ENCODE peak calls at places on chromosomes 2 and 18, in four cellular contexts. One of them, this sample, is unnamed. For H3K4me1, the result is how much of the 10 kb centered on the place peaks cover.

GRCh38 chr2:173075781-173076556 is at the start of gene MAP3K20:
- DNase-seq in CD4-positive, alpha-beta memory T cell: peak
- DNase-seq in MM.1S: peak
- DNase-seq in naive thymus-derived CD4-positive, alpha-beta T cell: no peak
- DNase-seq in this sample: no peak

GRCh38 chr2:227614246-227614645 is 394 bp downstream of the SCYGR3 start:
- DNase-seq in CD4-positive, alpha-beta memory T cell: no peak
- DNase-seq in MM.1S: no peak
- DNase-seq in naive thymus-derived CD4-positive, alpha-beta T cell: no peak
- DNase-seq in this sample: no peak

GRCh38 chr2:8027387-8027786 is 654.5 kb upstream of the ID2 start:
- DNase-seq in CD4-positive, alpha-beta memory T cell: no peak
- DNase-seq in MM.1S: no peak
- DNase-seq in naive thymus-derived CD4-positive, alpha-beta T cell: no peak
- DNase-seq in this sample: no peak

GRCh38 chr2:117859532-117859911 is 45.0 kb downstream of the DDX18 start:
- DNase-seq in CD4-positive, alpha-beta memory T cell: no peak
- DNase-seq in MM.1S: no peak
- DNase-seq in naive thymus-derived CD4-positive, alpha-beta T cell: no peak
- DNase-seq in this sample: no peak

GRCh38 chr2:11409184-11409959 is 56.6 kb downstream of the E2F6 start:
- DNase-seq in CD4-positive, alpha-beta memory T cell: no peak
- DNase-seq in MM.1S: no peak
- DNase-seq in naive thymus-derived CD4-positive, alpha-beta T cell: no peak
- DNase-seq in this sample: no peak

GRCh38 chr2:223049356-223049755 is 2.6 kb upstream of the KCNE4 start:
- DNase-seq in CD4-positive, alpha-beta memory T cell: no peak
- DNase-seq in MM.1S: no peak
- DNase-seq in naive thymus-derived CD4-positive, alpha-beta T cell: no peak
- DNase-seq in this sample: no peak

GRCh38 chr18:79461627-79462026 is 65.9 kb downstream of the NFATC1 start:
- DNase-seq in CD4-positive, alpha-beta memory T cell: no peak
- DNase-seq in MM.1S: no peak
- DNase-seq in naive thymus-derived CD4-positive, alpha-beta T cell: no peak
- DNase-seq in this sample: no peak

GRCh38 chr18:24799176-24799575 is 338.7 kb downstream of the HRH4 start:
- DNase-seq in CD4-positive, alpha-beta memory T cell: no peak
- DNase-seq in MM.1S: no peak
- DNase-seq in naive thymus-derived CD4-positive, alpha-beta T cell: no peak
- DNase-seq in this sample: no peak

GRCh38 chr18:7683753-7684152 is 116.6 kb downstream of the PTPRM start:
- DNase-seq in CD4-positive, alpha-beta memory T cell: no peak
- DNase-seq in MM.1S: no peak
- DNase-seq in naive thymus-derived CD4-positive, alpha-beta T cell: no peak
- DNase-seq in this sample: no peak

GRCh38 chr2:233822781-233823730 is 31.3 kb downstream of the HJURP start:
- DNase-seq in CD4-positive, alpha-beta memory T cell: no peak
- DNase-seq in MM.1S: no peak
- DNase-seq in naive thymus-derived CD4-positive, alpha-beta T cell: no peak
- DNase-seq in this sample: no peak

GRCh38 chr18:13558132-13558531 is 168.2 kb downstream of the FAM210A start:
- DNase-seq in CD4-positive, alpha-beta memory T cell: no peak
- DNase-seq in MM.1S: peak
- DNase-seq in naive thymus-derived CD4-positive, alpha-beta T cell: no peak
- DNase-seq in this sample: peak

GRCh38 chr2:236733156-236733555 is 163.5 kb downstream of the ACKR3 start:
- DNase-seq in CD4-positive, alpha-beta memory T cell: no peak
- DNase-seq in MM.1S: no peak
- DNase-seq in naive thymus-derived CD4-positive, alpha-beta T cell: no peak
- DNase-seq in this sample: no peak

GRCh38 chr2:72917138-72917874 is at the start of gene EMX1:
- DNase-seq in CD4-positive, alpha-beta memory T cell: peak
- DNase-seq in MM.1S: peak
- DNase-seq in naive thymus-derived CD4-positive, alpha-beta T cell: no peak
- DNase-seq in this sample: peak

GRCh38 chr2:3377279-3377611 is 373 bp downstream of the EIPR1 start:
- DNase-seq in CD4-positive, alpha-beta memory T cell: no peak
- DNase-seq in MM.1S: peak
- DNase-seq in naive thymus-derived CD4-positive, alpha-beta T cell: no peak
- DNase-seq in this sample: peak

GRCh38 chr2:233010569-233011267 is 2.3 kb downstream of the NGEF start:
- DNase-seq in CD4-positive, alpha-beta memory T cell: no peak
- DNase-seq in MM.1S: no peak
- DNase-seq in naive thymus-derived CD4-positive, alpha-beta T cell: no peak
- DNase-seq in this sample: no peak

GRCh38 chr18:22710628-22711380 is 222.3 kb upstream of the RBBP8 start:
- DNase-seq in CD4-positive, alpha-beta memory T cell: no peak
- DNase-seq in MM.1S: no peak
- DNase-seq in naive thymus-derived CD4-positive, alpha-beta T cell: no peak
- DNase-seq in this sample: no peak

GRCh38 chr18:74194691-74195090 is 46.4 kb downstream of the TIMM21 start:
- DNase-seq in CD4-positive, alpha-beta memory T cell: no peak
- DNase-seq in MM.1S: no peak
- DNase-seq in naive thymus-derived CD4-positive, alpha-beta T cell: no peak
- DNase-seq in this sample: no peak

GRCh38 chr2:46974174-46974573 is 58.6 kb upstream of the MCFD2 start:
- DNase-seq in CD4-positive, alpha-beta memory T cell: no peak
- DNase-seq in MM.1S: no peak
- DNase-seq in naive thymus-derived CD4-positive, alpha-beta T cell: no peak
- DNase-seq in this sample: no peak

GRCh38 chr2:96890726-96891385 is 21.0 kb upstream of the SEMA4C start:
- DNase-seq in CD4-positive, alpha-beta memory T cell: no peak
- DNase-seq in MM.1S: no peak
- DNase-seq in naive thymus-derived CD4-positive, alpha-beta T cell: no peak
- DNase-seq in this sample: no peak

GRCh38 chr2:98118161-98118560 is 31.2 kb downstream of the VWA3B start:
- DNase-seq in CD4-positive, alpha-beta memory T cell: no peak
- DNase-seq in MM.1S: no peak
- DNase-seq in naive thymus-derived CD4-positive, alpha-beta T cell: no peak
- DNase-seq in this sample: no peak

GRCh38 chr18:75214766-75215515 is 4.3 kb downstream of the TSHZ1 start:
- DNase-seq in CD4-positive, alpha-beta memory T cell: no peak
- DNase-seq in MM.1S: no peak
- DNase-seq in naive thymus-derived CD4-positive, alpha-beta T cell: no peak
- DNase-seq in this sample: no peak

GRCh38 chr2:182066439-182067061 is 80.9 kb downstream of the PPP1R1C start:
- DNase-seq in CD4-positive, alpha-beta memory T cell: no peak
- DNase-seq in MM.1S: no peak
- DNase-seq in naive thymus-derived CD4-positive, alpha-beta T cell: no peak
- DNase-seq in this sample: no peak

GRCh38 chr2:71545572-71546274 is 92.4 kb downstream of the DYSF start:
- DNase-seq in CD4-positive, alpha-beta memory T cell: peak
- DNase-seq in MM.1S: peak
- DNase-seq in naive thymus-derived CD4-positive, alpha-beta T cell: no peak
- DNase-seq in this sample: no peak

GRCh38 chr2:178553047-178553446 is 72.8 kb downstream of the PLEKHA3 start:
- DNase-seq in CD4-positive, alpha-beta memory T cell: no peak
- DNase-seq in MM.1S: no peak
- DNase-seq in naive thymus-derived CD4-positive, alpha-beta T cell: no peak
- DNase-seq in this sample: no peak

GRCh38 chr2:143725425-143725824 is 596.2 kb downstream of the ARHGAP15 start:
- DNase-seq in CD4-positive, alpha-beta memory T cell: no peak
- DNase-seq in MM.1S: no peak
- DNase-seq in naive thymus-derived CD4-positive, alpha-beta T cell: no peak
- DNase-seq in this sample: no peak

GRCh38 chr18:24561369-24561768 is 100.9 kb downstream of the HRH4 start:
- DNase-seq in CD4-positive, alpha-beta memory T cell: no peak
- DNase-seq in MM.1S: no peak
- DNase-seq in naive thymus-derived CD4-positive, alpha-beta T cell: no peak
- DNase-seq in this sample: no peak

GRCh38 chr2:8513601-8514273 is 168.1 kb upstream of the ID2 start:
- DNase-seq in CD4-positive, alpha-beta memory T cell: no peak
- DNase-seq in MM.1S: no peak
- DNase-seq in naive thymus-derived CD4-positive, alpha-beta T cell: no peak
- DNase-seq in this sample: no peak

GRCh38 chr2:56183643-56184499 is at the start of gene CCDC85A:
- DNase-seq in CD4-positive, alpha-beta memory T cell: peak
- DNase-seq in MM.1S: peak
- DNase-seq in naive thymus-derived CD4-positive, alpha-beta T cell: no peak
- DNase-seq in this sample: peak

GRCh38 chr2:121596221-121597080 is 52.8 kb downstream of the CLASP1 start:
- DNase-seq in CD4-positive, alpha-beta memory T cell: no peak
- DNase-seq in MM.1S: no peak
- DNase-seq in naive thymus-derived CD4-positive, alpha-beta T cell: no peak
- DNase-seq in this sample: peak

GRCh38 chr2:197677056-197677455 is 1.7 kb upstream of the RFTN2 start:
- DNase-seq in CD4-positive, alpha-beta memory T cell: no peak
- DNase-seq in MM.1S: no peak
- DNase-seq in naive thymus-derived CD4-positive, alpha-beta T cell: no peak
- DNase-seq in this sample: no peak

GRCh38 chr2:71547616-71548285 is 94.4 kb downstream of the DYSF start:
- DNase-seq in CD4-positive, alpha-beta memory T cell: no peak
- DNase-seq in MM.1S: no peak
- DNase-seq in naive thymus-derived CD4-positive, alpha-beta T cell: no peak
- DNase-seq in this sample: no peak

GRCh38 chr2:132544045-132544630 is 125.9 kb downstream of the LYPD1 start:
- DNase-seq in CD4-positive, alpha-beta memory T cell: no peak
- DNase-seq in MM.1S: peak
- DNase-seq in naive thymus-derived CD4-positive, alpha-beta T cell: no peak
- DNase-seq in this sample: no peak

GRCh38 chr2:3522851-3523481 is 3.6 kb upstream of the ADI1 start:
- DNase-seq in CD4-positive, alpha-beta memory T cell: no peak
- DNase-seq in MM.1S: no peak
- DNase-seq in naive thymus-derived CD4-positive, alpha-beta T cell: no peak
- DNase-seq in this sample: no peak

GRCh38 chr2:214477305-214477704 is 66.5 kb downstream of the VWC2L start:
- DNase-seq in CD4-positive, alpha-beta memory T cell: no peak
- DNase-seq in MM.1S: no peak
- DNase-seq in naive thymus-derived CD4-positive, alpha-beta T cell: no peak
- DNase-seq in this sample: no peak

GRCh38 chr2:186588940-186589732 is 720 bp upstream of the ITGAV start:
- DNase-seq in CD4-positive, alpha-beta memory T cell: no peak
- DNase-seq in MM.1S: no peak
- DNase-seq in naive thymus-derived CD4-positive, alpha-beta T cell: no peak
- DNase-seq in this sample: no peak

GRCh38 chr2:34107811-34108210 is 508.7 kb upstream of the FAM98A start:
- DNase-seq in CD4-positive, alpha-beta memory T cell: no peak
- DNase-seq in MM.1S: no peak
- DNase-seq in naive thymus-derived CD4-positive, alpha-beta T cell: no peak
- DNase-seq in this sample: no peak

GRCh38 chr2:240030379-240031094 is at the start of gene OR6B2:
- DNase-seq in CD4-positive, alpha-beta memory T cell: no peak
- DNase-seq in MM.1S: no peak
- DNase-seq in naive thymus-derived CD4-positive, alpha-beta T cell: no peak
- DNase-seq in this sample: no peak

GRCh38 chr2:28649481-28650260 is 102.0 kb upstream of the PPP1CB start:
- DNase-seq in CD4-positive, alpha-beta memory T cell: no peak
- DNase-seq in MM.1S: no peak
- DNase-seq in naive thymus-derived CD4-positive, alpha-beta T cell: no peak
- DNase-seq in this sample: no peak

DNA sequence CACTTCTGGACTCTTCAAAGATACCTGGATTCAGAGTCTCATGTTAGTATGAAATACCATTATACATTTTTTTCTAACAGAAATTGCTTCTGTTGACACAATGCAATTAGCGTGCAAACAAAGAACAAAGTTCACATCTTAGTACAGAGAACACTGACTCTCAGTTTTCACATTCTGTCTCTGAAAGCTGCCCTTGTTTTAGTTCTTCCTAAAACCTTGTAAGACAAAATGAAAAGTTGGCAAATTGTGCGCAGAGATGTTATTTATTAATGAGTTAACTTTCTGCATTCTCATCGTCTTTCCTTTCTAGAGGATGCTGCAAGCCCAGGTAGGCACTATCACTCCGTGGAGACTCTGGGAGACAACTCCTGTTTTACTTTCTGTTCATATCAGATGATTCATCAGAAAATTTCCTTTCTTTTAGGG is 377.3 kb upstream of the POU3F3 start:
- DNase-seq in CD4-positive, alpha-beta memory T cell: no peak
- DNase-seq in MM.1S: no peak
- DNase-seq in naive thymus-derived CD4-positive, alpha-beta T cell: no peak
- DNase-seq in this sample: no peak
- H3K27ac ChIP-seq in CD4-positive, alpha-beta memory T cell: no peak
- H3K27ac ChIP-seq in MM.1S: no peak
- H3K27ac ChIP-seq in naive thymus-derived CD4-positive, alpha-beta T cell: no peak
- H3K27ac ChIP-seq in this sample: no peak

GRCh38 chr2:217805679-217806479 is 196.9 kb downstream of the TNS1 start:
- DNase-seq in CD4-positive, alpha-beta memory T cell: no peak
- DNase-seq in MM.1S: no peak
- DNase-seq in naive thymus-derived CD4-positive, alpha-beta T cell: no peak
- DNase-seq in this sample: no peak
- H3K4me1 ChIP-seq in CD4-positive, alpha-beta memory T cell: under half
- H3K4me1 ChIP-seq in MM.1S: under half
- H3K4me1 ChIP-seq in naive thymus-derived CD4-positive, alpha-beta T cell: under half
- H3K4me1 ChIP-seq in this sample: under half

GRCh38 chr18:27967938-27968803 is 208.8 kb downstream of the CDH2 start:
- DNase-seq in CD4-positive, alpha-beta memory T cell: no peak
- DNase-seq in MM.1S: no peak
- DNase-seq in naive thymus-derived CD4-positive, alpha-beta T cell: no peak
- DNase-seq in this sample: no peak

GRCh38 chr18:27970321-27970720 is 206.6 kb downstream of the CDH2 start:
- DNase-seq in CD4-positive, alpha-beta memory T cell: no peak
- DNase-seq in MM.1S: no peak
- DNase-seq in naive thymus-derived CD4-positive, alpha-beta T cell: no peak
- DNase-seq in this sample: no peak

GRCh38 chr18:27966872-27967271 is 210.1 kb downstream of the CDH2 start:
- DNase-seq in CD4-positive, alpha-beta memory T cell: no peak
- DNase-seq in MM.1S: no peak
- DNase-seq in naive thymus-derived CD4-positive, alpha-beta T cell: no peak
- DNase-seq in this sample: no peak

GRCh38 chr18:27964811-27965210 is 212.1 kb downstream of the CDH2 start:
- DNase-seq in CD4-positive, alpha-beta memory T cell: no peak
- DNase-seq in MM.1S: no peak
- DNase-seq in naive thymus-derived CD4-positive, alpha-beta T cell: no peak
- DNase-seq in this sample: no peak

GRCh38 chr18:27969206-27969605 is 207.7 kb downstream of the CDH2 start:
- DNase-seq in CD4-positive, alpha-beta memory T cell: no peak
- DNase-seq in MM.1S: no peak
- DNase-seq in naive thymus-derived CD4-positive, alpha-beta T cell: no peak
- DNase-seq in this sample: no peak
- H3K27ac ChIP-seq in CD4-positive, alpha-beta memory T cell: no peak
- H3K27ac ChIP-seq in MM.1S: no peak
- H3K27ac ChIP-seq in naive thymus-derived CD4-positive, alpha-beta T cell: no peak
- H3K27ac ChIP-seq in this sample: no peak

DNA sequence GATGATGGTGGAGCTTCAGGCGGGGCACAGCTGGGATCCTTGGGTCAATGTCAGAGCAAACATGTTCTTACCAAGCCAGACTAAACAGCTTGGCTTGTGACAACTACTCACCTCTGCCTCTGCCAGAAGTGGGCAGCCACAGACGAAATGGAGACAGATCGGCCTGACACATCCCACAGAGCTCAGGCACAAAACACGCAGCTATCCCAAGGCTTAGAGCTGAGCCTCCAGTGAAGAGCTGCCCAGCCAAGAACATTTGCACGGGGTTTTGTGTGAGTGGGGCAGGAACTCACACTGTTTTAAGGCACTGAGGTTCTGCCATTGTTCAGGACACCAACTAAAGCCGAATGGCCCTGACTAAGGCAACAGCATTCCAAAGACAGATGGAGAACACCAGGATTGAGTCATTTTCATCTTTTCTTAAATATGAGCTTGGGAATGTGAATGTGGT is 12.8 kb downstream of the PXDN start:
- DNase-seq in CD4-positive, alpha-beta memory T cell: no peak
- DNase-seq in MM.1S: no peak
- DNase-seq in naive thymus-derived CD4-positive, alpha-beta T cell: no peak
- DNase-seq in this sample: no peak
- H3K4me1 ChIP-seq in CD4-positive, alpha-beta memory T cell: under half
- H3K4me1 ChIP-seq in MM.1S: under half
- H3K4me1 ChIP-seq in naive thymus-derived CD4-positive, alpha-beta T cell: under half
- H3K4me1 ChIP-seq in this sample: under half